ENCODE peak calls at places on chromosome 2, in five cellular contexts. I is testis, P is dorsolateral prefrontal cortex, S is IMR-90, Y is body of pancreas. E is an unnamed sample.

GRCh38 chr2:20099780-20100179 is 48.4 kb upstream of the LAPTM4A start:
- DNase-seq in I (no peak), P (no peak), S (no peak), Y (no peak), E (no peak)

GRCh38 chr2:52810460-52810859 is 957.1 kb upstream of the CHAC2 start:
- DNase-seq in I (no peak), P (no peak), S (peak; percentile 49), Y (no peak), E (no peak)

GRCh38 chr2:98952971-98953370 is 16.9 kb upstream of the CRACDL start:
- DNase-seq in I (no peak), P (no peak), S (no peak), Y (no peak), E (no peak)

GRCh38 chr2:143451622-143452021 is 322.4 kb downstream of the ARHGAP15 start:
- DNase-seq in I (no peak), P (no peak), S (peak; percentile 41), Y (no peak), E (no peak)

GRCh38 chr2:96969321-96969720 is 17.1 kb downstream of the FAM178B start:
- DNase-seq in I (no peak), P (no peak), S (no peak), Y (no peak), E (no peak)

GRCh38 chr2:85439986-85440385 is 21.5 kb downstream of the SH2D6 start:
- DNase-seq in I (no peak), P (no peak), S (no peak), Y (no peak), E (no peak)

GRCh38 chr2:127373362-127374083 is 14.3 kb downstream of the MAP3K2 start:
- DNase-seq in I (no peak), P (no peak), S (no peak), Y (no peak), E (no peak)

GRCh38 chr2:199810422-199811250 is 40.4 kb downstream of the FTCDNL1 start:
- DNase-seq in I (no peak), P (no peak), S (peak; percentile 36), Y (no peak), E (no peak)

GRCh38 chr2:169237286-169237685 is 125.0 kb downstream of the LRP2 start:
- DNase-seq in I (no peak), P (no peak), S (no peak), Y (no peak), E (no peak)

GRCh38 chr2:141137121-141137693 is 993.6 kb downstream of the LRP1B start:
- DNase-seq in I (no peak), P (no peak), S (no peak), Y (no peak), E (no peak)

GRCh38 chr2:200467806-200468686 is 41.8 kb downstream of the KCTD18 start:
- DNase-seq in I (no peak), P (no peak), S (no peak), Y (no peak), E (no peak)

GRCh38 chr2:8162602-8163001 is 519.3 kb upstream of the ID2 start:
- DNase-seq in I (no peak), P (no peak), S (no peak), Y (no peak), E (no peak)

GRCh38 chr2:20343128-20343527 is 7.5 kb downstream of the PUM2 start:
- DNase-seq in I (no peak), P (no peak), S (peak; percentile 42), Y (no peak), E (no peak)

GRCh38 chr2:240427729-240428128 is 7.7 kb upstream of the GPC1 start:
- DNase-seq in I (peak; percentile 0), P (no peak), S (no peak), Y (no peak), E (no peak)

GRCh38 chr2:240425236-240425615 is 10.2 kb upstream of the GPC1 start:
- DNase-seq in I (no peak), P (no peak), S (no peak), Y (no peak), E (no peak)

GRCh38 chr2:240425697-240426096 is 9.8 kb upstream of the GPC1 start:
- DNase-seq in I (peak; percentile 5), P (no peak), S (no peak), Y (no peak), E (no peak)

GRCh38 chr2:240428245-240428644 is 7.2 kb upstream of the GPC1 start:
- DNase-seq in I (peak; percentile 7), P (no peak), S (no peak), Y (no peak), E (no peak)

GRCh38 chr2:240426797-240427721 is 8.4 kb upstream of the GPC1 start:
- DNase-seq in I (peak; percentile 7), P (no peak), S (peak; percentile 85), Y (peak; percentile 61), E (no peak)
- TF ChIP-seq CTCF in I (no peak), P (no peak), S (no peak), Y (no peak), E (no peak)

DNA sequence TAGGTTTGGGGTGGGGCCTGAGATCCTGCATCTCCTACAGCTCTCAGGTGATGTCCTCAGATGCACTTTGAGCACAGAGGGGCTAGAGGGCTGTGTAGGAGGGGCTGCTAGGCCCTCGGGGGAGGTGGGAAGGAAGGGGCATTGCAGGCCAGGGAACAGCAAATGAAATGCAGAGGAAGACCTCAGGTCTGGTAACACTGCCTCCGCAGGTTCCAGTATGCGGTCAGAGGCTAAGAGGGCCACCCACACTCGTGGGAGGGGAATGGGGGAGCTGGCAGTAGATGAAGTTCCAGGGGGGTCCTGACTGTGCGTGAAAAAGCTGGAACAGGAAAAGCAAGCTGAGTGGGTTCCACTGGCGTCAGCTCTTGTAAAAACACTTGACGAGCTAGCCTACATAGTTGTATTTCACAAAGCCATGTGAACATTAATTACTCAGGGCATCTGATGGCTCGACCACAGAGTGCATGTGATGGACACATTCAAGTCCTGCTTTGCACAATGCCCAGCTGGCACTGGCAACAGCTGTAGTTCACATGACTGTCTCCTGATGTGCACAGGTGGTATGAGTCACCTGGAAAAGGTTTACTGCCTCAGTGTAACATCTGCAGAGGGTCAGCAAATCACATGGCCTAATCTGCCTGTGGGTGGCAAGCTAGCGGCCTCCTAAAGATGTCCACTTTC is 29.0 kb upstream of the PTPN4 start:
- DNase-seq in I (no peak), P (no peak), S (no peak), Y (no peak), E (no peak)
- H3K4me3 ChIP-seq in I (no peak overlapping the region), P (no peak overlapping the region), S (no peak overlapping the region), Y (no peak overlapping the region), E (no peak overlapping the region)

DNA sequence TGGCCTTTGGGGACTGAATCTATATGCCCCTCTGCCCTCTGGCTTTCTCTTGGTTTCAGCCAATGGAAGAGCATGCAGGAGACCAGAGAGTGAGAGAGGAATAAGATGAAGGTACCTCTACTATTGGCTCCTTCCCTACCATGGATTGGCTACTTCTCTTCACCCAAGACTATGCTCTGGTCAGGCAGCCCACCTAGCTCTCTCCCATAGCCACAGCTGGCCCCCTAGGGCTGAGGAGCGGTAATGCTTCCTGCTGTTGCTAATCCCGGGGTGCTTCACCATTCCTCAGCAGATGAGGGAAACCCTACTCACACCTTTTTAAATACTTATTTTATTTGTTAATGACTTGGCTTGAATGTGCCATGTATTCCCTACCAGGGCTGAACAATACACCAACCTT is 142.4 kb downstream of the MREG start:
- DNase-seq in I (no peak), P (no peak), S (no peak), Y (no peak), E (no peak)
- TF ChIP-seq CTCF in I (no peak), P (no peak), S (peak; percentile 14), Y (no peak), E (peak; percentile 34)

DNA sequence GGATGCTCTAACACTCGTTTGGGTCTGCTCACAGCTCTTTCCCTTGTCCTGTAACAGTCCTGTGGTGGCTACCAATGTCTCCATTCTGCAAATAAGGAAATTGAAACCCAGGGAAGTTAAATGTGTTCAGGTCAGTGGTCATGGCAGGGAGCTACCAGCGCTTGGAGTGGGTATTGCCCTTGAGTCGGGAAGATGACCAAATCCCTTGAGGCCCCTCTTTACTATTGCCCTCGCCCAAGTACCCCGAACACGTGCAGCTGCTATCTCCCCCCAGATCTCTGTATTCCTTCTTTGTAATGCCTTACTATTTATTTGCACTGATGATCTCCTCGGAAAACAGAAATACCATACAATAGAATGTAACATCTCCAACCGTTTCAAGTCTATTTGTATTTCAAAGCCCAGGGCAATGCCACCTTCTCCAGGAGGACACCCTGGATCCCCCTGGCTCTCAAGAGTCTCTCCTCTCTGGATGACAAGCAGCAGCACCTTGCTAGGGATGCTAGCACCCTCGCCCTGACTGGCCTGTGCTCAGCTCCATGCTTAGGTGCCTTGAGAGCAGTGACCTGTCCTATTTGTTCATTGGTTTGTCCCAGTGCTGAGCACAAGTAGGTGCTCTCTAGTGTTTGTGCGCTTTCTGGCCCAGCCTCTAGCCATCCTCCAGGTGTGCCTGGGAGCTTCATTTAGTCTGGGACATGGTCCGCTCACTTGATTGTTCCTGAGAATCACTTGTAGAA is 15.1 kb downstream of the DYSF start:
- DNase-seq in I (no peak), P (no peak), S (no peak), Y (no peak), E (no peak)
- H3K4me3 ChIP-seq in I (no peak overlapping the region), P (no peak overlapping the region), S (no peak overlapping the region), Y (no peak overlapping the region), E (no peak overlapping the region)

DNA sequence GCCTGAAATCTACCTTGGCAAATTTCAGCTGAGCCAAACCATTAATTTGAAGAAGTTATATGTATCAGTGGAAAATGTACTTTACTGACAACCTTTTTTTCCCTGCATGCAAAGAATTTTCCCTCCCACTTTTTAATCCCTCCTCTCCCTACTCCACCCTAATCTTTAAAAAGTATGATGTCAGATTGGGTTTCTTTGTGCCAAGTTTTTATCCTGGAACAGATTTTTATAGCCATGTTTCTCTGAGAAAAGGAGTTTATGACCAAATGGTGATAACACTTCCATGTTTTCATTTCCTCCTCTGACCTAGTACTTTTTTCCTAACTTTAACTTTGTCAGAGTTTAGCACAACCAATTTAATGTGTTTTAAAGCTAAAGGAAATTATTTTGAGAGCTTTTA is 250.3 kb upstream of the FOSL2 start:
- DNase-seq in I (no peak), P (no peak), S (no peak), Y (no peak), E (no peak)
- TF ChIP-seq CTCF in I (no peak), P (no peak), S (no peak), Y (no peak), E (no peak)

DNA sequence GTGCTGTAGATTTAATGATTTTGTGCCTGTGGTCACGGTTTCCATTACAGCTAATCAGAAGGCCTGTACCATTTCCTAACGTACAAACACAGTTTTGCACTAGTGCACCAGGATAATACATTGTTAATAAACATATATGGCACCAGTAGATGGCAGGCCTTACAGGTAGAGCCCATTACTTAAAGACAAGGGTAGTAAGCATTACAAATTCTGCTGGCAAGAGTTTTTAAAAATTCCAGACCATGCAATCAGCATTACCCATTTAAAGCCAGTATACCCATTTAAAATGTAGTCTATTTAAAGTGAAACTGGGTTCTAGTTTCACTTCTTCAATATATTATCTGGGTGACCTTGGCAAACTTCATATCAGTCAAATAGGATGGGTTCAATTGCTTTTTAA is 224.2 kb downstream of the NUP35 start:
- DNase-seq in I (no peak), P (no peak), S (no peak), Y (no peak), E (no peak)
- H3K4me3 ChIP-seq in I (no peak overlapping the region), P (no peak overlapping the region), S (no peak overlapping the region), Y (no peak overlapping the region), E (no peak overlapping the region)

GRCh38 chr2:218896501-218897393 is 16.1 kb downstream of the WNT10A start:
- DNase-seq in I (no peak), P (no peak), S (peak; percentile 31), Y (no peak), E (no peak)
- TF ChIP-seq CTCF in I (no peak), P (no peak), S (no peak), Y (no peak), E (no peak)

E was measured in AG04450.